ENCODE peak calls at places on chromosomes 12 and 14, in four cellular contexts. C is GM12878, K is K562, N is HL-60. V is an unnamed sample.

GRCh38 chr12:4119157-4119761 is 154.3 kb upstream of the CCND2 start:
- DNase-seq in K (no peak), N (no peak), C (peak), V (peak)

GRCh38 chr12:131929530-131930456 is 717 bp downstream of the PUS1 start:
- DNase-seq in N (no peak), K (peak), C (no peak), V (peak)

GRCh38 chr12:71045781-71046180 is 112.0 kb downstream of the TSPAN8 start:
- DNase-seq in K (no peak), C (no peak), N (no peak), V (no peak)

GRCh38 chr12:13179159-13180074 is 17.1 kb upstream of the EMP1 start:
- DNase-seq in N (peak), C (no peak), K (no peak), V (no peak)

GRCh38 chr14:61661471-61661988 is 33.8 kb upstream of the HIF1A start:
- DNase-seq in N (no peak), K (no peak), C (peak), V (no peak)

GRCh38 chr14:75372260-75372659 is 55.6 kb upstream of the JDP2 start:
- DNase-seq in K (no peak), C (no peak), N (no peak), V (no peak)

GRCh38 chr12:66497000-66497897 is 181.6 kb downstream of the GRIP1 start:
- DNase-seq in K (no peak), N (no peak), C (no peak), V (no peak)

GRCh38 chr12:114664661-114665320 is 19.2 kb downstream of the TBX3 start:
- DNase-seq in N (no peak), C (no peak), K (no peak), V (no peak)

GRCh38 chr12:51270067-51270846 is at the start of gene SMAGP:
- DNase-seq in K (peak), N (no peak), C (no peak), V (peak)

GRCh38 chr14:22523283-22523682 is 65.7 kb downstream of the DAD1 start:
- DNase-seq in N (no peak), K (no peak), C (no peak), V (no peak)

GRCh38 chr12:106136263-106136662 is 2.5 kb downstream of the NUAK1 start:
- DNase-seq in C (no peak), N (no peak), K (peak), V (peak)

GRCh38 chr12:53939141-53940108 is 794 bp downstream of the HOXC13 start:
- DNase-seq in K (no peak), N (no peak), C (no peak), V (no peak)

GRCh38 chr14:73007835-73008234 is 19.1 kb downstream of the ZFYVE1 start:
- DNase-seq in C (no peak), N (no peak), K (no peak), V (no peak)

GRCh38 chr12:59396941-59397340 is 198.9 kb upstream of the SLC16A7 start:
- DNase-seq in K (no peak), C (no peak), N (no peak), V (no peak)

GRCh38 chr14:78709795-78710569 is 539.8 kb downstream of the NRXN3 start:
- DNase-seq in K (no peak), C (no peak), N (no peak), V (no peak)

GRCh38 chr14:23929822-23930294 is 23.7 kb upstream of the DHRS4 start:
- DNase-seq in N (peak), C (peak), K (peak), V (peak)

GRCh38 chr14:95488376-95489162 is 27.9 kb downstream of the SYNE3 start:
- DNase-seq in N (no peak), C (no peak), K (no peak), V (no peak)

GRCh38 chr12:90244232-90244631 is 535.6 kb upstream of the ATP2B1 start:
- DNase-seq in C (no peak), K (no peak), N (no peak), V (no peak)

GRCh38 chr14:50670196-50670875 is 2.2 kb upstream of the SAV1 start:
- DNase-seq in N (no peak), K (no peak), C (no peak), V (no peak)

GRCh38 chr12:125983094-125983783 is 918.0 kb downstream of the AACS start:
- DNase-seq in K (peak), C (no peak), N (no peak), V (no peak)

GRCh38 chr14:72617391-72618011 is 276.4 kb downstream of the DPF3 start:
- DNase-seq in N (no peak), K (no peak), C (no peak), V (no peak)

GRCh38 chr12:131867891-131868675 is 26.3 kb upstream of the ULK1 start:
- DNase-seq in K (no peak), C (no peak), N (no peak), V (peak)

GRCh38 chr12:104505095-104505819 is 48.5 kb downstream of the CHST11 start:
- DNase-seq in C (peak), N (no peak), K (no peak), V (peak)

GRCh38 chr12:12498210-12498609 is 64.5 kb downstream of the DUSP16 start:
- DNase-seq in N (no peak), K (no peak), C (no peak), V (no peak)

GRCh38 chr12:2958432-2959193 is 584 bp upstream of the TEAD4 start:
- DNase-seq in C (no peak), K (peak), N (no peak), V (peak)

GRCh38 chr12:103626498-103626897 is 39.4 kb downstream of the STAB2 start:
- DNase-seq in N (no peak), C (no peak), K (no peak), V (no peak)

GRCh38 chr14:54127526-54127925 is 170.9 kb upstream of the BMP4 start:
- DNase-seq in K (no peak), N (no peak), C (no peak), V (no peak)

GRCh38 chr14:35687335-35687939 is 121.7 kb downstream of the RALGAPA1 start:
- DNase-seq in C (peak), N (peak), K (peak), V (no peak)

GRCh38 chr12:47507221-47507620 is 198.6 kb downstream of the RPAP3 start:
- DNase-seq in K (no peak), C (no peak), N (no peak), V (no peak)

GRCh38 chr12:6135071-6135470 is 10.6 kb upstream of the VWF start:
- DNase-seq in C (no peak), N (no peak), K (no peak), V (no peak)

GRCh38 chr12:120720234-120720968 is 5.2 kb upstream of the ACADS start:
- DNase-seq in C (no peak), N (no peak), K (no peak), V (no peak)

GRCh38 chr14:74595006-74595735 is 16.9 kb downstream of the LTBP2 start:
- DNase-seq in K (no peak), N (no peak), C (no peak), V (no peak)

GRCh38 chr14:32576088-32576795 is 247.1 kb downstream of the AKAP6 start:
- DNase-seq in C (no peak), N (peak), K (peak), V (no peak)

GRCh38 chr14:76844223-76844622 is 18.0 kb downstream of the LRRC74A start:
- DNase-seq in K (no peak), N (no peak), C (no peak), V (no peak)

GRCh38 chr12:11941601-11942360 is 129.0 kb upstream of the BCL2L14 start:
- DNase-seq in C (no peak), N (no peak), K (no peak), V (no peak)

GRCh38 chr12:25557830-25558436 is 4.8 kb upstream of the LMNTD1 start:
- DNase-seq in K (peak), C (no peak), N (no peak), V (no peak)

DNA sequence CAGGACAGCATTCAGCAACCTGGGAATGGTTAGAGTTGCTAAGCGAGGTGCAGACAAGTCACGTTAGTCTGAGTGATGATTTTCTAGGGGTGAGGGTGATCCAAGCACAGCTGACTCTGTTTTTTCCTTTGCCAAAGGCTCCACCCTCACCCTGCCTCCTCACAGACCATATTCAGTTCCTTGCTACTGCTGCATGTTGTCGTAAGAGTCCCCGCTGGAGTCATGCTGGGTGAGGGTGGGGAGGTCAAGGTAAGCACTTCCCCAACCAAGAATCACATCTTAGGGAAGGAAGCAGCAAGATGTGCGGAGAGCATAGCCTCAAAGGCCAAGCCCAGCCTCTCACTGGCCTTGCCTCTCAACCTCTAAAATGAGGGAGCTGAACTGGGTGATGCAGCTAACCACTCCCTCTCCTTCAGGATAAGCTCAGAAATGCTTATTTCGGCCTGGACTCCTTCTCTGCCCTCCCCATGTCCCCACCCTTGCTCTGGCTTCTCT is 66.8 kb upstream of the ACTN1 start:
- DNase-seq in N (peak), C (no peak), K (no peak), V (no peak)
- TF ChIP-seq SPI1 in N (peak), C (no peak), K (no peak), V (no peak)

GRCh38 chr12:123354600-123354999 is 10.0 kb downstream of the SBNO1 start:
- DNase-seq in N (no peak), C (no peak), K (no peak), V (no peak)
- TF ChIP-seq SPI1 in N (no peak), C (no peak), K (no peak), V (no peak)

GRCh38 chr12:130838284-130838950 is 633 bp downstream of the STX2 start:
- DNase-seq in K (peak), N (no peak), C (no peak), V (peak)
- TF ChIP-seq SPI1 in K (no peak), N (no peak), C (no peak), V (no peak)

GRCh38 chr14:64956697-64957412 is 14.3 kb upstream of the GPX2 start:
- DNase-seq in C (no peak), N (no peak), K (no peak), V (no peak)

GRCh38 chr14:64958201-64958600 is 13.9 kb downstream of the RAB15 start:
- DNase-seq in K (no peak), C (no peak), N (no peak), V (no peak)

GRCh38 chr14:64958743-64959142 is 13.4 kb downstream of the RAB15 start:
- DNase-seq in K (no peak), C (no peak), N (no peak), V (no peak)

GRCh38 chr14:64963611-64964010 is 8.5 kb downstream of the RAB15 start:
- DNase-seq in K (no peak), C (no peak), N (no peak), V (no peak)

GRCh38 chr14:64960762-64961276 is 11.3 kb downstream of the RAB15 start:
- DNase-seq in N (no peak), K (peak), C (no peak), V (no peak)
- TF ChIP-seq SPI1 in N (no peak), K (peak), C (peak), V (peak)